ENCODE peak calls at places on chromosomes 6 and 20, in nine cellular contexts. M is bronchial epithelial cell; H is GM04503; W is epithelial cell of esophagus; Z is central memory CD4-positive, alpha-beta T cell; Y is NCI-H510A treated with DMSO at 0.1 percent for 48 hours; L is M059J; U is right lobe of liver; V is A549. J is an unnamed sample.

GRCh38 chr6:15254074-15254975 is 8.5 kb downstream of the JARID2 start:
- DNase-seq in V (peak), M (peak), L (peak), W (peak), Y (no peak), H (no peak), Z (no peak), U (no peak), J (peak)

GRCh38 chr6:53517021-53517420 is 27.9 kb downstream of the GCLC start:
- DNase-seq in L (peak), H (no peak), Y (no peak), M (peak), V (peak), W (peak), Z (no peak), U (no peak), J (no peak)

GRCh38 chr6:125596020-125596419 is 153.4 kb upstream of the HEY2 start:
- DNase-seq in H (no peak), L (no peak), M (peak), V (no peak), Y (no peak), Z (no peak), U (no peak), W (peak), J (no peak)

GRCh38 chr6:87494761-87495422 is 22.1 kb downstream of the SLC35A1 start:
- DNase-seq in Y (no peak), U (no peak), L (no peak), V (no peak), W (no peak), H (no peak), Z (no peak), M (no peak), J (no peak)

GRCh38 chr6:94535798-94536197 is 1041.5 kb upstream of the MANEA start:
- DNase-seq in H (no peak), U (no peak), Z (no peak), L (no peak), V (no peak), Y (no peak), M (no peak), W (no peak), J (no peak)

GRCh38 chr6:123551939-123552707 is 84.6 kb downstream of the TRDN start:
- DNase-seq in Z (no peak), M (no peak), H (no peak), Y (no peak), U (no peak), V (no peak), L (peak), W (no peak), J (no peak)

GRCh38 chr6:131654326-131654725 is 17.2 kb downstream of the ENPP3 start:
- DNase-seq in Z (no peak), M (peak), U (no peak), Y (no peak), H (no peak), V (no peak), W (peak), L (peak), J (no peak)

GRCh38 chr20:54605319-54605718 is 129.9 kb downstream of the DOK5 start:
- DNase-seq in Y (no peak), Z (no peak), M (no peak), H (no peak), W (no peak), U (no peak), L (no peak), V (no peak), J (no peak)

GRCh38 chr6:57328074-57328473 is 10.6 kb downstream of the PRIM2 start:
- DNase-seq in L (no peak), W (no peak), U (no peak), H (no peak), M (no peak), Y (no peak), V (no peak), Z (no peak), J (no peak)

GRCh38 chr6:100177956-100178355 is 183.9 kb upstream of the MCHR2 start:
- DNase-seq in M (no peak), Y (no peak), Z (no peak), V (no peak), U (peak), H (no peak), L (peak), W (no peak), J (no peak)

GRCh38 chr6:41286544-41287346 is at the start of gene TREM1:
- DNase-seq in Y (peak), Z (no peak), W (peak), L (peak), U (no peak), V (peak), M (peak), H (peak), J (peak)

GRCh38 chr6:57021086-57021720 is 25.3 kb upstream of the KIAA1586 start:
- DNase-seq in W (peak), Y (peak), U (no peak), M (peak), Z (peak), L (peak), V (peak), H (no peak), J (peak)

GRCh38 chr6:45433533-45434400 is 56.0 kb upstream of the SUPT3H start:
- DNase-seq in M (no peak), L (no peak), H (no peak), Z (peak), V (no peak), Y (no peak), W (no peak), U (no peak), J (no peak)

GRCh38 chr6:21240709-21241108 is 352.8 kb upstream of the SOX4 start:
- DNase-seq in Y (no peak), W (peak), V (no peak), L (peak), Z (no peak), M (peak), H (no peak), U (no peak), J (peak)

GRCh38 chr20:22303523-22303922 is 280.8 kb downstream of the FOXA2 start:
- DNase-seq in W (no peak), H (no peak), Y (no peak), L (peak), V (peak), Z (no peak), U (no peak), M (no peak), J (no peak)

GRCh38 chr6:35757461-35758123 is 18.8 kb upstream of the CLPSL2 start:
- DNase-seq in M (peak), U (no peak), L (peak), Y (peak), Z (no peak), V (peak), H (no peak), W (peak), J (peak)

GRCh38 chr6:29376003-29376402 is 912 bp upstream of the OR12D3 start:
- DNase-seq in M (peak), U (no peak), L (no peak), V (peak), H (no peak), Z (no peak), Y (no peak), W (peak), J (no peak)

GRCh38 chr6:34982424-34982852 is 93.4 kb downstream of the ANKS1A start:
- DNase-seq in U (peak), M (peak), W (peak), V (peak), H (no peak), L (peak), Z (no peak), Y (no peak), J (peak)